ENCODE peak calls at places on chromosomes 7 and 10, in six cellular contexts. D is fibroblast of lung, Q is astrocyte, T is IMR-90, E is mammary epithelial cell, B is dorsolateral prefrontal cortex. J is an unnamed sample.

GRCh38 chr7:74216361-74216761 is 6.6 kb downstream of the LAT2 start:
- DNase-seq in E (no peak), Q (no peak), T (no peak), B (no peak), D (no peak), J (no peak)

GRCh38 chr10:29897999-29898716 is 161.2 kb downstream of the JCAD start:
- DNase-seq in B (no peak), Q (no peak), D (no peak), E (no peak), T (no peak), J (no peak)

GRCh38 chr7:27745064-27745583 is 5.2 kb downstream of the TAX1BP1 start:
- DNase-seq in B (no peak), Q (peak), T (peak), E (peak), D (peak), J (no peak)

GRCh38 chr7:98348726-98349474 is 52.0 kb downstream of the BAIAP2L1 start:
- DNase-seq in Q (no peak), D (no peak), T (no peak), E (no peak), B (no peak), J (no peak)

GRCh38 chr7:1623810-1624209 is 46.3 kb upstream of the ELFN1 start:
- DNase-seq in E (no peak), T (no peak), D (no peak), B (no peak), Q (no peak), J (no peak)

GRCh38 chr7:38801786-38802185 is 107.2 kb downstream of the VPS41 start:
- DNase-seq in B (no peak), T (peak), D (no peak), Q (peak), E (no peak), J (no peak)

GRCh38 chr10:24857001-24857695 is 95.3 kb downstream of the PRTFDC1 start:
- DNase-seq in B (no peak), Q (no peak), D (no peak), E (no peak), T (no peak), J (no peak)

GRCh38 chr10:27820637-27821036 is 75.0 kb upstream of the MKX start:
- DNase-seq in E (no peak), D (no peak), T (no peak), B (no peak), Q (no peak), J (no peak)

GRCh38 chr10:68517188-68517587 is 10.1 kb downstream of the SLC25A16 start:
- DNase-seq in D (peak), T (peak), E (no peak), Q (no peak), B (no peak), J (no peak)

GRCh38 chr10:77036993-77037734 is 600.4 kb downstream of the KCNMA1 start:
- DNase-seq in D (peak), Q (no peak), T (no peak), E (no peak), B (no peak), J (no peak)

GRCh38 chr10:35442006-35442405 is 105.7 kb downstream of the CCNY start:
- DNase-seq in Q (no peak), D (peak), T (peak), B (no peak), E (no peak), J (no peak)

GRCh38 chr7:136062625-136063336 is 85.6 kb upstream of the MTPN start:
- DNase-seq in Q (no peak), D (no peak), T (no peak), E (no peak), B (no peak), J (no peak)

GRCh38 chr10:132984801-132985545 is 42.6 kb upstream of the CFAP46 start:
- DNase-seq in B (no peak), Q (no peak), T (no peak), D (no peak), E (no peak), J (no peak)

GRCh38 chr10:71008150-71008549 is 119.8 kb upstream of the PCBD1 start:
- DNase-seq in Q (no peak), D (no peak), T (no peak), E (no peak), B (no peak), J (no peak)

GRCh38 chr7:27933691-27934565 is 194.0 kb downstream of the TAX1BP1 start:
- DNase-seq in D (no peak), Q (peak), T (no peak), E (no peak), B (no peak), J (no peak)

GRCh38 chr10:23204773-23205172 is 12.7 kb downstream of the PTF1A start:
- DNase-seq in D (no peak), Q (no peak), B (no peak), E (no peak), T (no peak), J (no peak)

GRCh38 chr10:21810582-21811244 is 192.8 kb downstream of the DNAJC1 start:
- DNase-seq in B (no peak), E (peak), T (peak), Q (peak), D (no peak), J (no peak)

GRCh38 chr7:117157121-117157870 is 165.6 kb downstream of the WNT2 start:
- DNase-seq in D (peak), E (peak), B (peak), Q (peak), T (peak), J (no peak)

GRCh38 chr7:66522518-66522917 is 106.2 kb upstream of the KCTD7 start:
- DNase-seq in E (no peak), D (no peak), T (no peak), B (no peak), Q (no peak), J (no peak)

GRCh38 chr7:43465581-43466554 is 117.0 kb upstream of the STK17A start:
- DNase-seq in Q (peak), D (peak), T (peak), E (peak), B (no peak), J (no peak)

GRCh38 chr10:31927597-31928530 is 767 bp downstream of the ARHGAP12 start:
- DNase-seq in E (peak), Q (peak), D (peak), B (peak), T (peak), J (peak)

GRCh38 chr10:101759354-101760247 is 16.3 kb downstream of the FGF8 start:
- DNase-seq in B (no peak), D (no peak), T (no peak), E (no peak), Q (no peak), J (no peak)

GRCh38 chr7:136389933-136390332 is 412.8 kb upstream of the MTPN start:
- DNase-seq in Q (no peak), D (no peak), T (no peak), B (no peak), E (no peak), J (no peak)

GRCh38 chr10:77162697-77163096 is 474.9 kb downstream of the KCNMA1 start:
- DNase-seq in E (peak), B (no peak), T (peak), Q (peak), D (peak), J (no peak)

GRCh38 chr7:70238171-70238575 is 639.9 kb downstream of the AUTS2 start:
- DNase-seq in Q (no peak), T (no peak), D (no peak), E (no peak), B (no peak), J (no peak)

GRCh38 chr10:103053659-103054581 is 135.8 kb downstream of the CNNM2 start:
- DNase-seq in B (peak), Q (peak), D (peak), E (peak), T (peak), J (peak)

GRCh38 chr7:116426428-116427156 is 72.9 kb upstream of the CAV2 start:
- DNase-seq in B (no peak), D (peak), E (peak), Q (peak), T (peak), J (no peak)

GRCh38 chr10:110765513-110766375 is 106.0 kb upstream of the PDCD4 start:
- DNase-seq in E (no peak), T (peak), D (peak), B (no peak), Q (no peak), J (no peak)
- TF ChIP-seq CTCF in E (no peak), T (no peak), D (no peak), B (no peak), Q (no peak), J (no peak)

DNA sequence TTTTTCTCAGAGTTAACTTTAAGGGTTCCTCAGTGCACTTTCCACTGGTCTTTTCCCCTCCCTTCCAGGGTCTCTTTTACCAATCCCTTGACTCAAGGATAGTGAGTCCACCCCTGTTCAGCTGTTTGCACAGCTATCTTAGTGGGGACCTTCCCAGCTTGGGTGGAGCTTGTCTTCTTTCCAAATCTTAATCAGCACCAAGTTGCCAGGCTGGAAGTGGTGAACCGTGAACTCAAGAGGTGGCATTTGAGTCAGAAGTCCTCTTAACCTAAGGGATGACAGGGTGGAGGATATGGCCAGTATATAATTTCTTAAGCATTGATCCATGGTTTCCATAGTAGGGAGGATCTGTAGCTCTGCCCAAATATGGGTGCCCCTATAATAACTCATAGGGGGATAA is 25.0 kb downstream of the MAPK8 start:
- DNase-seq in T (no peak), D (no peak), E (no peak), Q (no peak), B (no peak), J (no peak)
- H3K27ac ChIP-seq in T (no peak), D (no peak), E (no peak), Q (no peak), B (no peak), J (no peak)

GRCh38 chr7:55248526-55248925 is 116.6 kb upstream of the LANCL2 start:
- DNase-seq in E (no peak), D (no peak), T (no peak), B (no peak), Q (no peak), J (no peak)

GRCh38 chr7:55249332-55249731 is 115.8 kb upstream of the LANCL2 start:
- DNase-seq in B (no peak), E (no peak), Q (no peak), T (no peak), D (no peak), J (no peak)

GRCh38 chr7:55251313-55251712 is 113.8 kb upstream of the LANCL2 start:
- DNase-seq in Q (no peak), T (no peak), E (no peak), D (no peak), B (no peak), J (no peak)

GRCh38 chr7:55251911-55252310 is 113.2 kb upstream of the LANCL2 start:
- DNase-seq in E (no peak), D (no peak), B (no peak), Q (no peak), T (no peak), J (no peak)

GRCh38 chr7:55250313-55250712 is 114.8 kb upstream of the LANCL2 start:
- DNase-seq in T (no peak), D (no peak), E (no peak), B (no peak), Q (no peak), J (no peak)
- TF ChIP-seq CTCF in T (peak), D (peak), E (peak), B (peak), Q (peak), J (no peak)

GRCh38 chr10:1609596-1609995 is 127.7 kb downstream of the ADARB2 start:
- DNase-seq in B (no peak), Q (no peak), T (no peak), D (no peak), E (no peak), J (no peak)

GRCh38 chr10:1609038-1609411 is 128.3 kb downstream of the ADARB2 start:
- DNase-seq in D (no peak), B (no peak), E (no peak), T (no peak), Q (no peak), J (no peak)

GRCh38 chr10:1611936-1612550 is 125.3 kb downstream of the ADARB2 start:
- DNase-seq in T (no peak), Q (no peak), E (no peak), D (no peak), B (no peak), J (no peak)

GRCh38 chr10:1612910-1613309 is 124.4 kb downstream of the ADARB2 start:
- DNase-seq in D (no peak), Q (no peak), T (no peak), B (no peak), E (no peak), J (no peak)

GRCh38 chr10:1610986-1611770 is 126.1 kb downstream of the ADARB2 start:
- DNase-seq in Q (no peak), B (no peak), T (no peak), D (no peak), E (no peak), J (no peak)
- H3K27ac ChIP-seq in Q (no peak), B (no peak), T (no peak), D (no peak), E (no peak), J (no peak)

DNA sequence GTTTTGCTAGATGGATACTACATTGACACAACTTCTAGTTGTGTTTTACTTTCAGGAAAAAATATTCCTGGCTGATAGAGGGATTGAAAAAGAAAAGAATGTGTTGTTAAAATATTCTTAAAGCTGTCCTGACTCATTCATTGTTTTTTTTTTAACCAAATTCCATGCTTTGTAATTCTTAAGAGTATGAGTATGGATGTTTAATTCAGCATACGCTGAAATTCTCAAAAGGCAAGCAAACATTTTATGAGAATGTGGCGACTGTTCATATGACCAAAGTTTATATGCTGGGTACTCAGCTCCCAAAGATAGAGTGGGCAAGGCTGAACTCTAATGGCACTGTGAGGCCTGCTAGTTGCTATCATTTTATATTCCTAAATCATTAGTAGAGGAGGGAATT is 105.9 kb downstream of the PPP1R3A start:
- DNase-seq in E (no peak), T (peak), Q (peak), B (no peak), D (no peak), J (no peak)
- TF ChIP-seq CTCF in E (no peak), T (no peak), Q (no peak), B (no peak), D (no peak), J (no peak)

GRCh38 chr7:80726731-80727130 is 88.3 kb downstream of the CD36 start:
- DNase-seq in B (no peak), T (no peak), E (no peak), Q (no peak), D (no peak), J (no peak)

GRCh38 chr7:80725181-80725611 is 86.8 kb downstream of the CD36 start:
- DNase-seq in B (no peak), Q (no peak), D (no peak), T (no peak), E (no peak), J (no peak)

GRCh38 chr7:80722596-80723141 is 84.2 kb downstream of the CD36 start:
- DNase-seq in B (peak), D (peak), T (peak), Q (peak), E (peak), J (no peak)

GRCh38 chr7:80721880-80722595 is 83.6 kb downstream of the CD36 start:
- DNase-seq in T (peak), Q (peak), D (peak), B (no peak), E (peak), J (no peak)

GRCh38 chr7:80724249-80724871 is 85.9 kb downstream of the CD36 start:
- DNase-seq in T (peak), B (no peak), Q (peak), E (no peak), D (peak), J (no peak)
- H3K27ac ChIP-seq in T (peak), B (no peak), Q (peak), E (no peak), D (peak), J (no peak)

J was measured in CD4-positive, alpha-beta T cell.